ENCODE peak calls at places on chromosomes 13 and 19, in eight cellular contexts. One of them, this sample, is unnamed.

GRCh38 chr19:392375-392970 is 16.5 kb downstream of the C2CD4C start:
- DNase-seq in GM12865: no peak
- DNase-seq in tibial artery: no peak
- DNase-seq in right cardiac atrium: no peak
- DNase-seq in bronchial epithelial cell: no peak
- DNase-seq in CD8-positive, alpha-beta T cell: no peak
- DNase-seq in fibroblast of mammary gland: no peak
- DNase-seq in fibroblast of pulmonary artery: no peak
- DNase-seq in this sample: no peak

GRCh38 chr13:109707044-109707794 is 79.2 kb downstream of the IRS2 start:
- DNase-seq in right cardiac atrium: no peak
- DNase-seq in GM12865: no peak
- DNase-seq in fibroblast of pulmonary artery: no peak
- DNase-seq in tibial artery: no peak
- DNase-seq in fibroblast of mammary gland: no peak
- DNase-seq in CD8-positive, alpha-beta T cell: no peak
- DNase-seq in bronchial epithelial cell: no peak
- DNase-seq in this sample: no peak

GRCh38 chr13:89869312-89869711 is 1478.2 kb upstream of the MIR17HG start:
- DNase-seq in GM12865: no peak
- DNase-seq in fibroblast of mammary gland: no peak
- DNase-seq in fibroblast of pulmonary artery: no peak
- DNase-seq in right cardiac atrium: no peak
- DNase-seq in bronchial epithelial cell: no peak
- DNase-seq in CD8-positive, alpha-beta T cell: no peak
- DNase-seq in tibial artery: no peak
- DNase-seq in this sample: no peak

GRCh38 chr13:27792393-27793218 is at the start of gene GSX1:
- DNase-seq in GM12865: peak; percentile 23
- DNase-seq in tibial artery: no peak
- DNase-seq in CD8-positive, alpha-beta T cell: no peak
- DNase-seq in bronchial epithelial cell: peak; percentile 44
- DNase-seq in fibroblast of pulmonary artery: peak; percentile 79
- DNase-seq in right cardiac atrium: peak; percentile 88
- DNase-seq in fibroblast of mammary gland: peak; percentile 68
- DNase-seq in this sample: no peak

GRCh38 chr19:1070576-1070930 is 3.6 kb downstream of the ARHGAP45 start:
- DNase-seq in bronchial epithelial cell: no peak
- DNase-seq in right cardiac atrium: no peak
- DNase-seq in fibroblast of pulmonary artery: no peak
- DNase-seq in CD8-positive, alpha-beta T cell: no peak
- DNase-seq in tibial artery: no peak
- DNase-seq in GM12865: no peak
- DNase-seq in fibroblast of mammary gland: no peak
- DNase-seq in this sample: no peak

GRCh38 chr13:100399455-100399854 is 189.1 kb downstream of the GGACT start:
- DNase-seq in GM12865: no peak
- DNase-seq in fibroblast of pulmonary artery: no peak
- DNase-seq in bronchial epithelial cell: no peak
- DNase-seq in fibroblast of mammary gland: no peak
- DNase-seq in right cardiac atrium: no peak
- DNase-seq in CD8-positive, alpha-beta T cell: no peak
- DNase-seq in tibial artery: no peak
- DNase-seq in this sample: no peak

GRCh38 chr19:31160346-31160926 is 188.8 kb downstream of the TSHZ3 start:
- DNase-seq in bronchial epithelial cell: no peak
- DNase-seq in GM12865: no peak
- DNase-seq in fibroblast of pulmonary artery: no peak
- DNase-seq in tibial artery: no peak
- DNase-seq in right cardiac atrium: no peak
- DNase-seq in fibroblast of mammary gland: peak; percentile 21
- DNase-seq in CD8-positive, alpha-beta T cell: no peak
- DNase-seq in this sample: no peak

GRCh38 chr19:43743059-43743458 is 11.7 kb downstream of the SMG9 start:
- DNase-seq in CD8-positive, alpha-beta T cell: no peak
- DNase-seq in right cardiac atrium: no peak
- DNase-seq in fibroblast of mammary gland: peak; percentile 39
- DNase-seq in tibial artery: no peak
- DNase-seq in fibroblast of pulmonary artery: peak; percentile 60
- DNase-seq in bronchial epithelial cell: no peak
- DNase-seq in GM12865: no peak
- DNase-seq in this sample: no peak

GRCh38 chr13:36819811-36820140 is 754 bp downstream of the RFXAP start:
- DNase-seq in tibial artery: no peak
- DNase-seq in right cardiac atrium: no peak
- DNase-seq in fibroblast of pulmonary artery: peak; percentile 16
- DNase-seq in CD8-positive, alpha-beta T cell: no peak
- DNase-seq in GM12865: peak; percentile 54
- DNase-seq in fibroblast of mammary gland: peak; percentile 36
- DNase-seq in bronchial epithelial cell: no peak
- DNase-seq in this sample: no peak

GRCh38 chr13:95608640-95609280 is 35.7 kb downstream of the DZIP1 start:
- DNase-seq in right cardiac atrium: no peak
- DNase-seq in fibroblast of pulmonary artery: no peak
- DNase-seq in tibial artery: no peak
- DNase-seq in CD8-positive, alpha-beta T cell: no peak
- DNase-seq in bronchial epithelial cell: peak; percentile 40
- DNase-seq in fibroblast of mammary gland: peak; percentile 25
- DNase-seq in GM12865: peak; percentile 71
- DNase-seq in this sample: no peak

GRCh38 chr13:48976677-48977625 is 1.2 kb downstream of the FNDC3A start:
- DNase-seq in bronchial epithelial cell: peak; percentile 55
- DNase-seq in CD8-positive, alpha-beta T cell: no peak
- DNase-seq in tibial artery: no peak
- DNase-seq in GM12865: peak; percentile 24
- DNase-seq in fibroblast of mammary gland: peak; percentile 35
- DNase-seq in right cardiac atrium: no peak
- DNase-seq in fibroblast of pulmonary artery: peak; percentile 20
- DNase-seq in this sample: no peak

GRCh38 chr13:80547885-80548284 is 207.0 kb upstream of the SPRY2 start:
- DNase-seq in right cardiac atrium: peak; percentile 18
- DNase-seq in bronchial epithelial cell: no peak
- DNase-seq in fibroblast of mammary gland: peak; percentile 35
- DNase-seq in CD8-positive, alpha-beta T cell: no peak
- DNase-seq in GM12865: no peak
- DNase-seq in tibial artery: no peak
- DNase-seq in fibroblast of pulmonary artery: peak; percentile 85
- DNase-seq in this sample: no peak

GRCh38 chr13:35211949-35212348 is 264.5 kb downstream of the MAB21L1 start:
- DNase-seq in right cardiac atrium: no peak
- DNase-seq in bronchial epithelial cell: no peak
- DNase-seq in fibroblast of mammary gland: no peak
- DNase-seq in fibroblast of pulmonary artery: no peak
- DNase-seq in tibial artery: no peak
- DNase-seq in CD8-positive, alpha-beta T cell: no peak
- DNase-seq in GM12865: no peak
- DNase-seq in this sample: no peak

GRCh38 chr19:17458970-17459369 is 1.8 kb downstream of the NXNL1 start:
- DNase-seq in CD8-positive, alpha-beta T cell: no peak
- DNase-seq in GM12865: no peak
- DNase-seq in right cardiac atrium: no peak
- DNase-seq in bronchial epithelial cell: peak; percentile 49
- DNase-seq in tibial artery: no peak
- DNase-seq in fibroblast of pulmonary artery: no peak
- DNase-seq in fibroblast of mammary gland: no peak
- DNase-seq in this sample: no peak

GRCh38 chr19:16366433-16367268 is 42.0 kb downstream of the KLF2 start:
- DNase-seq in GM12865: peak; percentile 92
- DNase-seq in tibial artery: no peak
- DNase-seq in right cardiac atrium: peak; percentile 67
- DNase-seq in CD8-positive, alpha-beta T cell: no peak
- DNase-seq in fibroblast of mammary gland: no peak
- DNase-seq in bronchial epithelial cell: no peak
- DNase-seq in fibroblast of pulmonary artery: no peak
- DNase-seq in this sample: no peak

GRCh38 chr13:99322297-99323103 is 15.3 kb upstream of the GPR183 start:
- DNase-seq in fibroblast of mammary gland: peak; percentile 92
- DNase-seq in right cardiac atrium: no peak
- DNase-seq in GM12865: peak; percentile 85
- DNase-seq in fibroblast of pulmonary artery: peak; percentile 60
- DNase-seq in CD8-positive, alpha-beta T cell: no peak
- DNase-seq in bronchial epithelial cell: peak; percentile 81
- DNase-seq in tibial artery: no peak
- DNase-seq in this sample: no peak

GRCh38 chr13:113528798-113529180 is 38.3 kb upstream of the DCUN1D2 start:
- DNase-seq in tibial artery: peak; percentile 27
- DNase-seq in right cardiac atrium: peak; percentile 2
- DNase-seq in CD8-positive, alpha-beta T cell: no peak
- DNase-seq in fibroblast of mammary gland: no peak
- DNase-seq in GM12865: no peak
- DNase-seq in bronchial epithelial cell: no peak
- DNase-seq in fibroblast of pulmonary artery: no peak
- DNase-seq in this sample: no peak

DNA sequence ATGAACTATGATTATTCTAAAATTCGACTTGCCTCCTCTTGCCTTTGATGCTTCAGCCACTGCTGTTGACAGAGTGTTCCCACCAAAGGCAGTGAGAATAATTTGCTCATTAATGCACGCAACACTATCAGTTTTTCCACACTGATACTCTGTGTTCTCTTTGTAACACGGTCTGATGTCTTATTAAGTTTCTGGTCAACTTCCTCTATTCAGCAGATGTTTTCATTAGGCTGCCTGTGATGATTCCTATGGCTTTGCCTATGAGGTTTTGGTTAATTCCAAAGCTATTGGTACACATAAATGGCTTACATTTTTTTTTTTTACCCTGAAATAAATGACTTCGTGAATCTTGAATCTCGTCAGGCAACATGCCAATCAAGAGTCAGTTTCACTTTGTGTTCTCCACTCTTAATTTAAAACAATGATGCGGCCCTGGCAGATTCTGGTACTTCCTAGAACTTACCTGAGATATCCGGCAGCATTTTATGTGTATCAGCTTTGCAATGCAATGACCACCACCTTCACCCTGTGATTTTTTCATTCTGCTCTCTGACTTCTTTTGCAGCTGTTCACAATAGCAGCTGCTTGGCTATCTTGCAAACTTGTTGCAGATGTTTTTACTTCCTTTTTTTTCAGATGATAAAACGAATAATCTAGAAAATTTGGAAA is 27.5 kb upstream of the KL start:
- DNase-seq in GM12865: no peak
- DNase-seq in fibroblast of pulmonary artery: no peak
- DNase-seq in right cardiac atrium: no peak
- DNase-seq in bronchial epithelial cell: no peak
- DNase-seq in fibroblast of mammary gland: peak; percentile 12
- DNase-seq in CD8-positive, alpha-beta T cell: no peak
- DNase-seq in tibial artery: no peak
- DNase-seq in this sample: no peak
- H3K4me3 ChIP-seq in GM12865: no peak overlapping the region
- H3K4me3 ChIP-seq in fibroblast of pulmonary artery: no peak overlapping the region
- H3K4me3 ChIP-seq in right cardiac atrium: no peak overlapping the region
- H3K4me3 ChIP-seq in bronchial epithelial cell: no peak overlapping the region
- H3K4me3 ChIP-seq in fibroblast of mammary gland: no peak overlapping the region
- H3K4me3 ChIP-seq in CD8-positive, alpha-beta T cell: no peak overlapping the region
- H3K4me3 ChIP-seq in tibial artery: no peak overlapping the region
- H3K4me3 ChIP-seq in this sample: no peak overlapping the region

DNA sequence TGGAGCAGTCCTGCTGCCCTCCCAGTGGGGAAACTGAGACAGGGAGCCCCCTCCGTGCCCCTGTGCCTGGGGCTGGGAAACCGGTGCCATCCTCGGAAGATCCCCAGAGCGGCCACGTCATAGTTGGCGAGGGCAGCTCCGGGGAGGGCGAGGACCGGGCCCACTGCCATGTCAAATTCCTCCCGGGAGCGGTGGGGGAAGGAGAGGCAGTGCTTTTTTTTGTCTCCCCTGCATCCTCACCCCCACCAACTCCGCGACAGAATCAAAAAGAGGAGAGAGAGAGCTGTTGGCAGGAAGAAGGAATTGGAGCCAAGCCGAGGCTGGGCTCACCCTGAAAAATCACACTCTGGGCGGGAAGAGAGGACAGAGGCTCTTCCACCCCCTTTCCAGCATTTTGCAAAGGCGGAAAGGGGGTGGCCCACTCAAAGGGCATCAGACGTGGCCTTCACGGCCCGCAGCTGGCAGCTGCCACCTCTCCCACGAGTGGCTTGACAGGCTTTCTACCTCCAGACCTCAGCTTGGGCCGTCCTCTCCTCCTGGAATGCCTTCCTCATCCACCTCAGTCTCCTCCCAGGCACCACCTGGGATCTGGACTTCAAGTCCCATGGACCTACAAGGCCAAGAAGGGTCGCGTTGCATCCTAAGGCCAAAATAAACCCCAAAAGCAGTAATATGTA is 19.6 kb upstream of the NFIC start:
- DNase-seq in fibroblast of pulmonary artery: peak; percentile 79
- DNase-seq in CD8-positive, alpha-beta T cell: no peak
- DNase-seq in tibial artery: peak; percentile 95
- DNase-seq in right cardiac atrium: peak; percentile 93
- DNase-seq in bronchial epithelial cell: no peak
- DNase-seq in fibroblast of mammary gland: peak; percentile 68
- DNase-seq in GM12865: no peak
- DNase-seq in this sample: peak; percentile 91
- H3K4me3 ChIP-seq in fibroblast of pulmonary artery: no peak overlapping the region
- H3K4me3 ChIP-seq in CD8-positive, alpha-beta T cell: no peak overlapping the region
- H3K4me3 ChIP-seq in tibial artery: no peak overlapping the region
- H3K4me3 ChIP-seq in right cardiac atrium: no peak overlapping the region
- H3K4me3 ChIP-seq in bronchial epithelial cell: no peak overlapping the region
- H3K4me3 ChIP-seq in fibroblast of mammary gland: no peak overlapping the region
- H3K4me3 ChIP-seq in GM12865: no peak overlapping the region
- H3K4me3 ChIP-seq in this sample: peak overlapping the region; percentile 45

GRCh38 chr19:58054792-58055482 is 4.1 kb upstream of the ZNF135 start:
- DNase-seq in right cardiac atrium: peak; percentile 79
- DNase-seq in bronchial epithelial cell: peak; percentile 1
- DNase-seq in fibroblast of pulmonary artery: peak; percentile 12
- DNase-seq in CD8-positive, alpha-beta T cell: no peak
- DNase-seq in tibial artery: no peak
- DNase-seq in GM12865: no peak
- DNase-seq in fibroblast of mammary gland: peak; percentile 24
- DNase-seq in this sample: no peak
- H3K4me3 ChIP-seq in right cardiac atrium: peak overlapping the region; percentile 51
- H3K4me3 ChIP-seq in bronchial epithelial cell: peak overlapping the region; percentile 33
- H3K4me3 ChIP-seq in fibroblast of pulmonary artery: peak overlapping the region; percentile 14
- H3K4me3 ChIP-seq in CD8-positive, alpha-beta T cell: no peak overlapping the region
- H3K4me3 ChIP-seq in tibial artery: peak overlapping the region; percentile 33
- H3K4me3 ChIP-seq in GM12865: no peak overlapping the region
- H3K4me3 ChIP-seq in fibroblast of mammary gland: peak overlapping the region; percentile 33
- H3K4me3 ChIP-seq in this sample: peak overlapping the region; percentile 40

GRCh38 chr13:23881408-23881785 is 7.8 kb downstream of the MIPEP start:
- DNase-seq in tibial artery: no peak
- DNase-seq in CD8-positive, alpha-beta T cell: no peak
- DNase-seq in bronchial epithelial cell: no peak
- DNase-seq in GM12865: no peak
- DNase-seq in fibroblast of pulmonary artery: no peak
- DNase-seq in fibroblast of mammary gland: no peak
- DNase-seq in right cardiac atrium: no peak
- DNase-seq in this sample: no peak

GRCh38 chr13:23888658-23889597 is at the start of gene MIPEP:
- DNase-seq in fibroblast of pulmonary artery: peak; percentile 97
- DNase-seq in CD8-positive, alpha-beta T cell: peak; percentile 73
- DNase-seq in GM12865: peak; percentile 97
- DNase-seq in right cardiac atrium: peak; percentile 98
- DNase-seq in bronchial epithelial cell: peak; percentile 86
- DNase-seq in tibial artery: peak; percentile 96
- DNase-seq in fibroblast of mammary gland: peak; percentile 93
- DNase-seq in this sample: peak; percentile 58

DNA sequence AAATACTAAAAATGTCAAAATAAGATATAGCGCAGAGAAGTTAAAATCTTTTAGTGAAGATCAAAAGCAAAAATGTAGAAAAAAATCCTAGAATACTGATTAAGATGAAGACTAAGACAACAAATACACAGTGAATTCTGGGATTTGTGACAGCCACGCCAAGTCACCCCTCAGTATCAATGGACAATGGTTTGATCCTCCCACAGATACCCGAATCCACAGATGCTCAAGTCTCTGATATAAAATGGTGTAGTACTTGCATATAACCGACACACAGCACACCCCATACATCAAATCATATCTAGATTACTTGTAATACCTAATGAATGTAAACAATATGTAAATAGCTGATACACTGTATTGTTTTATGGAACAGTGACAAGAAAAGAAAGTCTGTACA is 5.9 kb downstream of the MIPEP start:
- DNase-seq in GM12865: no peak
- DNase-seq in fibroblast of pulmonary artery: no peak
- DNase-seq in CD8-positive, alpha-beta T cell: no peak
- DNase-seq in bronchial epithelial cell: no peak
- DNase-seq in tibial artery: no peak
- DNase-seq in fibroblast of mammary gland: no peak
- DNase-seq in right cardiac atrium: no peak
- DNase-seq in this sample: no peak
- H3K4me3 ChIP-seq in GM12865: no peak overlapping the region
- H3K4me3 ChIP-seq in fibroblast of pulmonary artery: no peak overlapping the region
- H3K4me3 ChIP-seq in CD8-positive, alpha-beta T cell: no peak overlapping the region
- H3K4me3 ChIP-seq in bronchial epithelial cell: no peak overlapping the region
- H3K4me3 ChIP-seq in tibial artery: no peak overlapping the region
- H3K4me3 ChIP-seq in fibroblast of mammary gland: no peak overlapping the region
- H3K4me3 ChIP-seq in right cardiac atrium: no peak overlapping the region
- H3K4me3 ChIP-seq in this sample: no peak overlapping the region